ENCODE peak calls at places on chromosomes 13 and 19, in six cellular contexts. L is GM13976, T is breast epithelium, G is BJ, F is psoas muscle, S is CD14-positive monocyte. I is an unnamed sample.

GRCh38 chr13:79128158-79128557 is 277.9 kb downstream of the RBM26 start:
- DNase-seq in L (no peak), T (no peak), G (no peak), F (no peak), S (no peak), I (no peak)

GRCh38 chr13:89737051-89737450 is 1610.4 kb upstream of the MIR17HG start:
- DNase-seq in L (no peak), T (no peak), G (no peak), F (no peak), S (no peak), I (no peak)

GRCh38 chr19:55080915-55081772 is 5.5 kb downstream of the EPS8L1 start:
- DNase-seq in L (peak; percentile 98), T (peak; percentile 80), G (no peak), F (peak; percentile 69), S (peak; percentile 77), I (no peak)

GRCh38 chr19:49854861-49855263 is 3.9 kb downstream of the PTOV1 start:
- DNase-seq in L (no peak), T (no peak), G (no peak), F (peak; percentile 16), S (no peak), I (no peak)

GRCh38 chr13:84460989-84461388 is 578.7 kb upstream of the SLITRK1 start:
- DNase-seq in L (no peak), T (no peak), G (no peak), F (no peak), S (no peak), I (no peak)

GRCh38 chr19:49133621-49134454 is 14.5 kb downstream of the PPFIA3 start:
- DNase-seq in L (peak; percentile 66), T (no peak), G (peak; percentile 30), F (peak; percentile 69), S (no peak), I (no peak)

GRCh38 chr19:3670258-3670795 is 29.9 kb downstream of the PIP5K1C start:
- DNase-seq in L (no peak), T (peak; percentile 90), G (peak; percentile 70), F (peak; percentile 78), S (no peak), I (peak; percentile 96)

GRCh38 chr13:89375839-89376238 is 1704.7 kb downstream of the SLITRK5 start:
- DNase-seq in L (no peak), T (no peak), G (no peak), F (no peak), S (no peak), I (no peak)

GRCh38 chr19:33196446-33197193 is 2.5 kb downstream of the LRP3 start:
- DNase-seq in L (no peak), T (no peak), G (no peak), F (no peak), S (no peak), I (no peak)

GRCh38 chr13:51303063-51303552 is 36.4 kb upstream of the SERPINE3 start:
- DNase-seq in L (no peak), T (no peak), G (no peak), F (no peak), S (no peak), I (no peak)

GRCh38 chr13:51292000-51292550 is 47.4 kb upstream of the SERPINE3 start:
- DNase-seq in L (no peak), T (no peak), G (no peak), F (no peak), S (no peak), I (no peak)

GRCh38 chr13:51298812-51299211 is 40.7 kb upstream of the SERPINE3 start:
- DNase-seq in L (no peak), T (no peak), G (no peak), F (no peak), S (no peak), I (no peak)

DNA sequence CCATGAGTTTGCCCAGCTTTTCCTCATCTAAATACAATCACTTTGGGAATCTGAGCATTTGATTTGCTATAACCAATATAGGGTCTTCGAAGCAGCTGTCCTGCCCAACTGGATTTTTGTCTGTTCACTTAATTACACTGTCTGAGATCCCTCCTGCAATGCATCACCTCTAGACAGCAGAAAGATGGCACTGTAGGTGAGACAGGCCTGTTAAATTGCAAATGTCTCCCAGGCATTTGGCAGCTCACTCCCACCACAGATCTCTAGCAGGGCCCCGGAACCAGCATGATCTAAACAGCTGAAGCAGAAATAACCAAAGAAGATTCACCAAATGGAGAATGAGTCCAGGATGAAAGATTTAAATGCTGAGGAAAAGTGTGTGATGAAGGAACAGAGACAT is 41.9 kb upstream of the SERPINE3 start:
- DNase-seq in L (no peak), T (no peak), G (no peak), F (no peak), S (no peak), I (no peak)
- TF ChIP-seq CTCF in L (peak; percentile 29), T (no peak), G (no peak), F (no peak), S (no peak), I (no peak)

GRCh38 chr19:38657633-38658222 is 10.3 kb downstream of the ACTN4 start:
- DNase-seq in L (no peak), T (no peak), G (peak; percentile 81), F (no peak), S (no peak), I (no peak)
- TF ChIP-seq CTCF in L (no peak), T (no peak), G (no peak), F (no peak), S (no peak), I (no peak)

GRCh38 chr19:9912551-9913236 is 23.6 kb downstream of the OLFM2 start:
- DNase-seq in L (no peak), T (no peak), G (no peak), F (no peak), S (no peak), I (no peak)

GRCh38 chr19:9910625-9911024 is 25.7 kb downstream of the OLFM2 start:
- DNase-seq in L (no peak), T (no peak), G (no peak), F (no peak), S (no peak), I (no peak)

GRCh38 chr19:9913237-9914000 is 22.9 kb downstream of the OLFM2 start:
- DNase-seq in L (peak; percentile 60), T (no peak), G (no peak), F (no peak), S (no peak), I (no peak)

GRCh38 chr19:9909251-9909650 is 27.1 kb downstream of the OLFM2 start:
- DNase-seq in L (no peak), T (no peak), G (no peak), F (no peak), S (no peak), I (no peak)

GRCh38 chr19:9911524-9911923 is 24.8 kb downstream of the OLFM2 start:
- DNase-seq in L (no peak), T (no peak), G (no peak), F (no peak), S (no peak), I (no peak)
- TF ChIP-seq CTCF in L (no peak), T (no peak), G (no peak), F (no peak), S (no peak), I (no peak)

GRCh38 chr13:50016421-50016820 is 1.2 kb downstream of the KCNRG start:
- DNase-seq in L (no peak), T (no peak), G (no peak), F (no peak), S (no peak), I (no peak)
- TF ChIP-seq CTCF in L (no peak), T (no peak), G (no peak), F (no peak), S (no peak), I (no peak)

GRCh38 chr19:24032651-24033050 is 54.3 kb upstream of the ZNF254 start:
- DNase-seq in L (no peak), T (no peak), G (no peak), F (no peak), S (no peak), I (peak; percentile 58)

GRCh38 chr19:24029941-24030636 is 56.9 kb upstream of the ZNF254 start:
- DNase-seq in L (no peak), T (no peak), G (no peak), F (no peak), S (no peak), I (no peak)

GRCh38 chr19:24033962-24034342 is 53.0 kb upstream of the ZNF254 start:
- DNase-seq in L (peak; percentile 59), T (peak; percentile 35), G (peak; percentile 19), F (peak; percentile 36), S (no peak), I (peak; percentile 71)

GRCh38 chr19:24033308-24033961 is 53.6 kb upstream of the ZNF254 start:
- DNase-seq in L (peak; percentile 92), T (peak; percentile 92), G (peak; percentile 49), F (peak; percentile 89), S (peak; percentile 73), I (peak; percentile 94)
- TF ChIP-seq CTCF in L (no peak), T (peak; percentile 9), G (peak; percentile 7), F (no peak), S (no peak), I (no peak)

DNA sequence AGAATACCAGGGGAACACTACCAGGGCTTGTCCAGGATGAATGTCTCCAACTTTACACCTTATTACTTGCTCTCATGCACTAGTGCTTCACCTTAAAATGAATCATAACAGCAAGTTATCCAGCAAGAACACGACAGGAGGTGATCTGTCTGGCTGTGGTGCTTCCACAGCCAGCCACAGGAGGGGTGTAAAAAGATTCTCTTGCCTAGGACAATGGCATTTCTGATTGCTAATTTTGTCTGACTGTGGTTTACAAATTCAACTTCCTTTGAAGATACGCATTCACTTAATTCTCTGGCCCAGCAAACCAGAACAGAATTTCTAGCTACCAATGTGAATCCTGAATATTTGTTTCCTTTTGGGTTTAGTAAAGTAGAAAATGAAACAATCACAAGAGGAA is 23.1 kb upstream of the COG3 start:
- DNase-seq in L (peak; percentile 43), T (no peak), G (no peak), F (no peak), S (no peak), I (no peak)
- TF ChIP-seq CTCF in L (no peak), T (no peak), G (peak; percentile 13), F (peak; percentile 29), S (no peak), I (no peak)

I was measured in coronary artery.